ENCODE peak calls at places on chromosomes 1 and 21, in seven cellular contexts. G, U, K, I, P, N and F are unnamed samples. For H3K4me1, the result is how much of the 10 kb centered on the place peaks cover.

GRCh38 chr1:245001252-245001651 is 136.9 kb upstream of the HNRNPU start:
- DNase-seq in N (no peak), U (no peak), G (peak), P (no peak), K (no peak), I (no peak), F (peak)

GRCh38 chr1:221440658-221441057 is 301.2 kb downstream of the DUSP10 start:
- DNase-seq in U (peak), I (peak), G (peak), K (peak), P (no peak), N (no peak), F (peak)

GRCh38 chr1:16236091-16236494 is 890 bp downstream of the CPLANE2 start:
- DNase-seq in I (peak), U (no peak), G (peak), K (peak), P (peak), N (peak), F (peak)

GRCh38 chr1:109983380-109984189 is 980 bp upstream of the AHCYL1 start:
- DNase-seq in K (no peak), I (no peak), N (no peak), U (no peak), G (no peak), P (no peak), F (no peak)

GRCh38 chr1:201708085-201708512 is 120.9 kb upstream of the IPO9 start:
- DNase-seq in U (peak), I (no peak), K (no peak), G (peak), P (no peak), N (peak), F (no peak)

GRCh38 chr1:183989078-183989577 is 48.4 kb downstream of the COLGALT2 start:
- DNase-seq in I (no peak), P (no peak), N (no peak), G (peak), U (peak), K (no peak), F (peak)

GRCh38 chr1:31063636-31064035 is 1.9 kb downstream of the PUM1 start:
- DNase-seq in I (no peak), G (peak), P (peak), U (no peak), K (peak), N (peak), F (peak)

GRCh38 chr1:98698625-98699024 is 37.1 kb downstream of the SNX7 start:
- DNase-seq in I (no peak), P (no peak), U (no peak), N (no peak), K (no peak), G (no peak), F (no peak)

GRCh38 chr1:230145505-230145899 is 78.5 kb downstream of the GALNT2 start:
- DNase-seq in G (no peak), I (no peak), N (no peak), U (no peak), K (no peak), P (no peak), F (no peak)

GRCh38 chr1:56322211-56322610 is 257.2 kb downstream of the PLPP3 start:
- DNase-seq in P (peak), K (peak), N (no peak), G (peak), U (no peak), I (no peak), F (no peak)

GRCh38 chr1:169858467-169858866 is 35.2 kb downstream of the SCYL3 start:
- DNase-seq in G (peak), P (no peak), K (no peak), I (no peak), N (no peak), U (no peak), F (peak)

GRCh38 chr1:153976819-153977249 is 640 bp downstream of the JTB start:
- DNase-seq in P (peak), N (no peak), K (peak), I (no peak), U (no peak), G (no peak), F (no peak)

GRCh38 chr1:188709146-188709545 is 1768.5 kb downstream of the BRINP3 start:
- DNase-seq in P (no peak), I (no peak), N (no peak), G (no peak), U (no peak), K (no peak), F (no peak)

GRCh38 chr1:94039871-94040569 is 80.9 kb downstream of the ABCA4 start:
- DNase-seq in I (no peak), N (no peak), U (no peak), P (no peak), K (no peak), G (peak), F (no peak)

GRCh38 chr21:45396620-45396995 is 8.4 kb upstream of the COL18A1 start:
- DNase-seq in I (no peak), G (no peak), N (no peak), P (no peak), U (no peak), K (no peak), F (no peak)

GRCh38 chr1:22437573-22437972 is 14.1 kb upstream of the ZBTB40 start:
- DNase-seq in P (no peak), K (no peak), U (no peak), I (no peak), N (no peak), G (no peak), F (no peak)

GRCh38 chr1:1923681-1924000 is 4.6 kb upstream of the TMEM52 start:
- DNase-seq in N (no peak), I (no peak), G (no peak), K (peak), P (no peak), U (peak), F (no peak)

GRCh38 chr1:89041055-89041707 is 18.5 kb upstream of the GBP3 start:
- DNase-seq in P (no peak), G (peak), I (no peak), N (no peak), U (no peak), K (no peak), F (peak)

GRCh38 chr1:46547481-46548383 is 3.7 kb downstream of the KNCN start:
- DNase-seq in I (peak), K (peak), P (peak), N (peak), U (peak), G (peak), F (peak)

GRCh38 chr1:156816561-156817328 is at the start of gene SH2D2A:
- DNase-seq in U (no peak), N (peak), G (peak), K (no peak), I (no peak), P (no peak), F (peak)

GRCh38 chr1:23169727-23170335 is 1.2 kb upstream of the LUZP1 start:
- DNase-seq in N (no peak), G (peak), P (peak), K (peak), U (peak), I (peak), F (no peak)

GRCh38 chr21:31564439-31564838 is 95.1 kb upstream of the SOD1 start:
- DNase-seq in U (no peak), P (no peak), N (no peak), K (no peak), G (no peak), I (no peak), F (peak)

GRCh38 chr1:44810101-44810761 is 1.9 kb downstream of the BTBD19 start:
- DNase-seq in P (no peak), N (no peak), U (peak), I (no peak), K (no peak), G (no peak), F (peak)

GRCh38 chr21:16309250-16309971 is 579.6 kb downstream of the USP25 start:
- DNase-seq in I (no peak), N (no peak), P (peak), K (peak), U (no peak), G (no peak), F (no peak)

GRCh38 chr1:162197615-162198497 is 128.4 kb downstream of the NOS1AP start:
- DNase-seq in I (no peak), N (no peak), P (peak), U (no peak), K (no peak), G (no peak), F (no peak)

GRCh38 chr1:220881918-220882891 is 3.0 kb downstream of the HLX start:
- DNase-seq in N (no peak), G (peak), K (peak), P (peak), I (no peak), U (no peak), F (no peak)

GRCh38 chr1:24724345-24725208 is 20.7 kb upstream of the CLIC4 start:
- DNase-seq in G (peak), P (peak), I (peak), N (no peak), U (peak), K (peak), F (peak)

GRCh38 chr1:201359031-201359872 is 18.2 kb downstream of the TNNT2 start:
- DNase-seq in K (no peak), U (no peak), G (no peak), I (no peak), P (no peak), N (no peak), F (no peak)

GRCh38 chr1:9161963-9162362 is 33.1 kb upstream of the GPR157 start:
- DNase-seq in U (no peak), P (no peak), K (no peak), G (no peak), I (no peak), N (no peak), F (peak)
- H3K4me1 ChIP-seq in U (under half), P (under half), K (under half), G (under half), I (under half), N (under half), F (half or more)

GRCh38 chr1:151885479-151885878 is 23.8 kb downstream of the THEM4 start:
- DNase-seq in P (no peak), G (no peak), N (no peak), K (no peak), U (no peak), I (no peak), F (peak)
- TF ChIP-seq EZH2phosphoT487 in P (no peak), G (no peak), N (no peak), K (no peak), U (no peak), I (no peak), F (no peak)

GRCh38 chr1:155081472-155082300 is 3.0 kb downstream of the EFNA3 start:
- DNase-seq in G (peak), U (peak), K (peak), P (no peak), N (no peak), I (no peak), F (peak)

GRCh38 chr1:155080250-155081228 is 1.9 kb downstream of the EFNA3 start:
- DNase-seq in P (peak), N (peak), G (peak), U (peak), K (peak), I (no peak), F (peak)

GRCh38 chr1:155082941-155083541 is 4.4 kb downstream of the EFNA3 start:
- DNase-seq in I (no peak), N (no peak), K (no peak), P (no peak), U (no peak), G (no peak), F (peak)

GRCh38 chr1:155083865-155084721 is 5.5 kb downstream of the EFNA3 start:
- DNase-seq in U (peak), G (peak), N (peak), I (no peak), P (no peak), K (no peak), F (peak)

GRCh38 chr1:155082301-155082940 is 3.8 kb downstream of the EFNA3 start:
- DNase-seq in K (peak), N (no peak), P (no peak), G (peak), U (no peak), I (no peak), F (no peak)
- TF ChIP-seq EZH2 in K (peak), N (peak), P (peak), G (no peak), U (peak), I (no peak), F (no peak)

DNA sequence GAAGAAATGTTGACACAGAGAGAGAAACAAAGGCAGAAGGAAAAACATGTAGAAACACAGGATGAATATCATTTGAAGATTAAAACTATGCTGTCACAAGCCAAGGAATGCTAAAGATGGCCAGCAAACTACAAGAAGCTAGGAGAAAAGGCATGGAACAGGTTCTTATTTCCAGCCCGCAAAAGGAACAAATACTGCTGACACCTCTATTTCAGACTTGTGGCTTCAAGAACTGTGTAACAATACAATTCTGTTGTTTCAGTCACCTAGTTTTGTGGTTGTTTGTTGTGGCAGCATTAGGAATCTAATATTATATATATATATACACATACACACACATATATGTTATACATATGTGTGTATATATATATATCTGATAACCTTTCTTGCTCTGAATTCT is 1543.9 kb downstream of the KCNT2 start:
- DNase-seq in N (no peak), K (no peak), I (no peak), P (no peak), G (no peak), U (no peak), F (no peak)
- H3K4me1 ChIP-seq in N (under half), K (under half), I (under half), P (under half), G (under half), U (under half), F (under half)